ENCODE peak calls at places on chromosomes 16 and 17, in seven cellular contexts. U, N, H, A, G, Z and T are unnamed samples.

GRCh38 chr16:85382717-85383118 is 230.4 kb upstream of the GSE1 start:
- DNase-seq in U (no peak), N (no peak), H (no peak), A (peak), G (no peak), Z (no peak), T (no peak)

GRCh38 chr16:20884240-20884556 is 16.0 kb downstream of the DCUN1D3 start:
- DNase-seq in U (peak), N (no peak), H (no peak), A (no peak), G (no peak), Z (peak), T (no peak)

GRCh38 chr17:47741793-47742145 is 8.7 kb downstream of the TBX21 start:
- DNase-seq in U (no peak), N (no peak), H (no peak), A (no peak), G (no peak), Z (no peak), T (no peak)

GRCh38 chr17:42684929-42685556 is 2.7 kb downstream of the CNTNAP1 start:
- DNase-seq in U (no peak), N (no peak), H (no peak), A (no peak), G (no peak), Z (no peak), T (no peak)

GRCh38 chr17:8681175-8681949 is 50.8 kb upstream of the MYH10 start:
- DNase-seq in U (no peak), N (no peak), H (no peak), A (no peak), G (peak), Z (peak), T (no peak)

GRCh38 chr16:89482087-89482823 is 8.1 kb downstream of the ANKRD11 start:
- DNase-seq in U (no peak), N (no peak), H (no peak), A (peak), G (no peak), Z (no peak), T (no peak)

GRCh38 chr16:85362443-85362842 is 250.2 kb upstream of the CIBAR2 start:
- DNase-seq in U (no peak), N (no peak), H (no peak), A (no peak), G (no peak), Z (no peak), T (no peak)

GRCh38 chr17:38761612-38762011 is 9.1 kb downstream of the PSMB3 start:
- DNase-seq in U (peak), N (no peak), H (no peak), A (no peak), G (peak), Z (no peak), T (no peak)

GRCh38 chr17:42087736-42088705 is 10.3 kb downstream of the ZNF385C start:
- DNase-seq in U (no peak), N (no peak), H (no peak), A (no peak), G (no peak), Z (no peak), T (no peak)

GRCh38 chr17:27577884-27578717 is 52.9 kb upstream of the LGALS9 start:
- DNase-seq in U (no peak), N (no peak), H (no peak), A (no peak), G (no peak), Z (no peak), T (peak)

GRCh38 chr16:85798283-85798776 is 1.0 kb downstream of the EMC8 start:
- DNase-seq in U (no peak), N (no peak), H (no peak), A (no peak), G (no peak), Z (no peak), T (no peak)

GRCh38 chr17:15255713-15256454 is 9.2 kb downstream of the PMP22 start:
- DNase-seq in U (no peak), N (no peak), H (no peak), A (peak), G (no peak), Z (no peak), T (no peak)

GRCh38 chr17:21360048-21360447 is 16.1 kb upstream of the KCNJ12 start:
- DNase-seq in U (no peak), N (no peak), H (no peak), A (no peak), G (no peak), Z (no peak), T (no peak)

GRCh38 chr17:73020110-73020509 is 72.4 kb downstream of the SLC39A11 start:
- DNase-seq in U (no peak), N (no peak), H (no peak), A (no peak), G (no peak), Z (no peak), T (no peak)

GRCh38 chr17:40322417-40323315 is 13.7 kb downstream of the RARA start:
- DNase-seq in U (peak), N (peak), H (peak), A (peak), G (peak), Z (no peak), T (peak)